ENCODE peak calls at places on chromosome 2, in eight cellular contexts. One of them, this sample, is unnamed.
A peak's percentile ranks its signal among the peaks of the same experiment; 100 is the strongest.

GRCh38 chr2:197128126-197128525 is 182.5 kb downstream of the ANKRD44 start:
- DNase-seq in B cell: no peak
- DNase-seq in uterus: no peak
- DNase-seq in AG04450: no peak
- DNase-seq in upper lobe of right lung: no peak
- DNase-seq in GM12865: no peak
- DNase-seq in WTC11: no peak
- DNase-seq in tibial nerve: no peak
- DNase-seq in this sample: no peak

GRCh38 chr2:181861379-181861778 is 30.2 kb upstream of the ITPRID2 start:
- DNase-seq in upper lobe of right lung: no peak
- DNase-seq in uterus: no peak
- DNase-seq in tibial nerve: no peak
- DNase-seq in B cell: no peak
- DNase-seq in AG04450: no peak
- DNase-seq in WTC11: no peak
- DNase-seq in GM12865: no peak
- DNase-seq in this sample: no peak

GRCh38 chr2:128298846-128299507 is 19.7 kb downstream of the HS6ST1 start:
- DNase-seq in uterus: no peak
- DNase-seq in GM12865: no peak
- DNase-seq in WTC11: no peak
- DNase-seq in upper lobe of right lung: no peak
- DNase-seq in AG04450: no peak
- DNase-seq in tibial nerve: no peak
- DNase-seq in B cell: no peak
- DNase-seq in this sample: no peak

GRCh38 chr2:48471048-48471474 is 58.9 kb upstream of the STON1 start:
- DNase-seq in AG04450: no peak
- DNase-seq in GM12865: no peak
- DNase-seq in B cell: no peak
- DNase-seq in uterus: peak; percentile 40
- DNase-seq in tibial nerve: no peak
- DNase-seq in WTC11: no peak
- DNase-seq in upper lobe of right lung: no peak
- DNase-seq in this sample: no peak

GRCh38 chr2:232646726-232647125 is 13.3 kb downstream of the EFHD1 start:
- DNase-seq in upper lobe of right lung: no peak
- DNase-seq in tibial nerve: no peak
- DNase-seq in AG04450: no peak
- DNase-seq in uterus: no peak
- DNase-seq in GM12865: no peak
- DNase-seq in B cell: no peak
- DNase-seq in WTC11: no peak
- DNase-seq in this sample: no peak

GRCh38 chr2:44909831-44910230 is 31.7 kb upstream of the SIX3 start:
- DNase-seq in WTC11: no peak
- DNase-seq in GM12865: no peak
- DNase-seq in upper lobe of right lung: no peak
- DNase-seq in B cell: no peak
- DNase-seq in AG04450: no peak
- DNase-seq in tibial nerve: no peak
- DNase-seq in uterus: no peak
- DNase-seq in this sample: no peak

GRCh38 chr2:237600205-237600846 is 9.8 kb upstream of the RAB17 start:
- DNase-seq in B cell: no peak
- DNase-seq in AG04450: no peak
- DNase-seq in upper lobe of right lung: no peak
- DNase-seq in WTC11: no peak
- DNase-seq in tibial nerve: no peak
- DNase-seq in GM12865: no peak
- DNase-seq in uterus: peak; percentile 78
- DNase-seq in this sample: no peak

GRCh38 chr2:20577495-20578235 is 73.2 kb downstream of the HS1BP3 start:
- DNase-seq in WTC11: no peak
- DNase-seq in AG04450: no peak
- DNase-seq in GM12865: no peak
- DNase-seq in upper lobe of right lung: peak; percentile 51
- DNase-seq in B cell: no peak
- DNase-seq in tibial nerve: no peak
- DNase-seq in uterus: no peak
- DNase-seq in this sample: no peak

GRCh38 chr2:165373322-165374025 is 96.0 kb upstream of the CSRNP3 start:
- DNase-seq in upper lobe of right lung: no peak
- DNase-seq in B cell: no peak
- DNase-seq in WTC11: no peak
- DNase-seq in GM12865: no peak
- DNase-seq in uterus: no peak
- DNase-seq in AG04450: no peak
- DNase-seq in tibial nerve: no peak
- DNase-seq in this sample: no peak

GRCh38 chr2:38522754-38523349 is 79.9 kb downstream of the HNRNPLL start:
- DNase-seq in uterus: no peak
- DNase-seq in B cell: no peak
- DNase-seq in WTC11: no peak
- DNase-seq in upper lobe of right lung: no peak
- DNase-seq in AG04450: no peak
- DNase-seq in GM12865: no peak
- DNase-seq in tibial nerve: no peak
- DNase-seq in this sample: no peak

GRCh38 chr2:107264184-107264583 is 378.2 kb upstream of the ST6GAL2 start:
- DNase-seq in uterus: no peak
- DNase-seq in WTC11: no peak
- DNase-seq in tibial nerve: no peak
- DNase-seq in AG04450: no peak
- DNase-seq in upper lobe of right lung: no peak
- DNase-seq in B cell: no peak
- DNase-seq in GM12865: no peak
- DNase-seq in this sample: no peak

GRCh38 chr2:23545391-23545790 is 160.4 kb downstream of the KLHL29 start:
- DNase-seq in AG04450: no peak
- DNase-seq in tibial nerve: no peak
- DNase-seq in GM12865: no peak
- DNase-seq in uterus: no peak
- DNase-seq in upper lobe of right lung: no peak
- DNase-seq in WTC11: no peak
- DNase-seq in B cell: no peak
- DNase-seq in this sample: no peak

GRCh38 chr2:240759454-240759853 is 60.6 kb downstream of the KIF1A start:
- DNase-seq in WTC11: no peak
- DNase-seq in AG04450: no peak
- DNase-seq in tibial nerve: no peak
- DNase-seq in B cell: no peak
- DNase-seq in upper lobe of right lung: no peak
- DNase-seq in GM12865: peak; percentile 40
- DNase-seq in uterus: no peak
- DNase-seq in this sample: peak; percentile 83

GRCh38 chr2:75221872-75222271 is 22.6 kb upstream of the TACR1 start:
- DNase-seq in upper lobe of right lung: no peak
- DNase-seq in WTC11: no peak
- DNase-seq in B cell: no peak
- DNase-seq in uterus: no peak
- DNase-seq in tibial nerve: no peak
- DNase-seq in AG04450: peak; percentile 45
- DNase-seq in GM12865: no peak
- DNase-seq in this sample: no peak

GRCh38 chr2:128309341-128310093 is 9.2 kb downstream of the HS6ST1 start:
- DNase-seq in B cell: no peak
- DNase-seq in uterus: peak; percentile 42
- DNase-seq in tibial nerve: peak; percentile 56
- DNase-seq in AG04450: peak; percentile 74
- DNase-seq in WTC11: no peak
- DNase-seq in GM12865: no peak
- DNase-seq in upper lobe of right lung: peak; percentile 68
- DNase-seq in this sample: no peak

GRCh38 chr2:20615046-20615465 is 35.8 kb downstream of the HS1BP3 start:
- DNase-seq in AG04450: no peak
- DNase-seq in tibial nerve: no peak
- DNase-seq in WTC11: no peak
- DNase-seq in B cell: no peak
- DNase-seq in upper lobe of right lung: peak; percentile 46
- DNase-seq in GM12865: no peak
- DNase-seq in uterus: peak; percentile 35
- DNase-seq in this sample: no peak

GRCh38 chr2:105454801-105455485 is 56.1 kb upstream of the FHL2 start:
- DNase-seq in B cell: no peak
- DNase-seq in upper lobe of right lung: no peak
- DNase-seq in GM12865: peak; percentile 33
- DNase-seq in uterus: no peak
- DNase-seq in AG04450: no peak
- DNase-seq in tibial nerve: peak; percentile 28
- DNase-seq in WTC11: peak; percentile 61
- DNase-seq in this sample: no peak
- TF ChIP-seq CTCF in B cell: no peak
- TF ChIP-seq CTCF in upper lobe of right lung: peak; percentile 30
- TF ChIP-seq CTCF in GM12865: peak; percentile 27
- TF ChIP-seq CTCF in uterus: no peak
- TF ChIP-seq CTCF in AG04450: peak; percentile 56
- TF ChIP-seq CTCF in tibial nerve: no peak
- TF ChIP-seq CTCF in WTC11: no peak
- TF ChIP-seq CTCF in this sample: no peak

GRCh38 chr2:88253997-88254396 is 83.9 kb downstream of the THNSL2 start:
- DNase-seq in AG04450: no peak
- DNase-seq in B cell: no peak
- DNase-seq in upper lobe of right lung: no peak
- DNase-seq in uterus: no peak
- DNase-seq in GM12865: no peak
- DNase-seq in tibial nerve: no peak
- DNase-seq in WTC11: no peak
- DNase-seq in this sample: no peak

GRCh38 chr2:88250402-88250801 is 80.3 kb downstream of the THNSL2 start:
- DNase-seq in uterus: no peak
- DNase-seq in WTC11: no peak
- DNase-seq in tibial nerve: no peak
- DNase-seq in GM12865: no peak
- DNase-seq in upper lobe of right lung: no peak
- DNase-seq in AG04450: no peak
- DNase-seq in B cell: no peak
- DNase-seq in this sample: no peak

GRCh38 chr2:88254437-88255081 is 84.4 kb downstream of the THNSL2 start:
- DNase-seq in upper lobe of right lung: no peak
- DNase-seq in WTC11: no peak
- DNase-seq in uterus: no peak
- DNase-seq in AG04450: no peak
- DNase-seq in GM12865: no peak
- DNase-seq in B cell: no peak
- DNase-seq in tibial nerve: no peak
- DNase-seq in this sample: no peak

GRCh38 chr2:88253375-88253774 is 83.2 kb downstream of the THNSL2 start:
- DNase-seq in B cell: no peak
- DNase-seq in WTC11: no peak
- DNase-seq in uterus: no peak
- DNase-seq in GM12865: no peak
- DNase-seq in upper lobe of right lung: no peak
- DNase-seq in AG04450: no peak
- DNase-seq in tibial nerve: no peak
- DNase-seq in this sample: no peak

DNA sequence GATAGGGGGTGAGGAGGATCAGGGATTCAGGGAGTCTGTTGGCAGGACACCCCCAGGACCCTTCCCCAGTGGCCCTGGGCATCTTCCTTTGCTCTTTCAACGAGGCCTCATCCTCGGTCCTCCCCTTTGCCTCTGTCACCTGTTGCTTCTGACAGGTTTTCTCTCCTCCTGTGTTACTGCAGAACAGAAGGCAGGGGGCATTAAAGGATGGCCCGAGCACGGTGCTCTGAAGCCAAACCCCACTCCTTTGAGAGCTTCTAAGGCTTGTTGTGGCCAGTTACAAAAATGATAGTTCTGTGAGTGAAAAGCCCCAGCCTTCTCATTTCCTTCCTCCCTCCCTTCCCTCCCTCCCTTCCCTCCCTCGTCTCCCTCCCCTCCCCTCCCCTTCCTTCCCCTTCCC is 82.5 kb downstream of the THNSL2 start:
- DNase-seq in WTC11: no peak
- DNase-seq in uterus: no peak
- DNase-seq in B cell: no peak
- DNase-seq in AG04450: no peak
- DNase-seq in GM12865: no peak
- DNase-seq in tibial nerve: no peak
- DNase-seq in upper lobe of right lung: no peak
- DNase-seq in this sample: no peak
- TF ChIP-seq CTCF in WTC11: no peak
- TF ChIP-seq CTCF in uterus: no peak
- TF ChIP-seq CTCF in B cell: no peak
- TF ChIP-seq CTCF in AG04450: no peak
- TF ChIP-seq CTCF in GM12865: no peak
- TF ChIP-seq CTCF in tibial nerve: no peak
- TF ChIP-seq CTCF in upper lobe of right lung: no peak
- TF ChIP-seq CTCF in this sample: no peak

DNA sequence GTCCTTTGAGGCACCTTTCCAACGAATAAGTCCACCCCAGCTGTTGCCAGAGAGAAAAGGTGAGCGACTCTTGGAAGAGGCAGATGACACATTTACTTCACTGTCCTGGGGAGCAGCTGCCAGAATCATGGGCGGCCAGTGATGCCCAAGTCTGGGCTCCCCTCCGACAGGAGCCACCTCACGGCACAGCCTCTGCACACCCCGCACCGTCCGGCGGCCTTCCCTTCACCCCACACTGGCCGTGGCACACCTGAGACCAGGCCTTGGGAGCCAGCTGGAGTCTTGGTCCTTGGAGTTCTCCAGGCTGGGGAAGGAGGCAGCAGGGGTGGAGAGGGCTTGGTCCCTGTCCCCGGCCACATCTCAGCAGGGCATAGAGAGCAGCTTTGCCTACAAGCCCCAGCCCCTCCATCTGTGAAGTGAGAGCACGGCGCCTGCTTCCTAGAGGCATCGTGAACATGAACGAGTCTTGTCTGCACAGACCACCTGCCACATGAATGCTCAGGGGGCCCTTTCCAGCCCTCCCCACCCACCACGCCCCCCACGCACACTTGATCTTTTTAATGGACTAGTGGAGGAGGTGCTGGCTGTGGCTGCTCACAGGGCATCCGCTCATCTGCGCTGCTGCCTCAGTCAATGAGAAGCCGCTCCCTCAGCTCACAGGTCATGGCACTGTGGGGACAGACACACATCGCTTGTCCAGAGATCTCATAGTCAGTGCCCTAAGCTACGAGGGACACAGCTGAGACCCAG is 400.2 kb upstream of the MYT1L start:
- DNase-seq in uterus: no peak
- DNase-seq in upper lobe of right lung: no peak
- DNase-seq in GM12865: no peak
- DNase-seq in AG04450: no peak
- DNase-seq in tibial nerve: no peak
- DNase-seq in WTC11: no peak
- DNase-seq in B cell: no peak
- DNase-seq in this sample: no peak
- TF ChIP-seq CTCF in uterus: no peak
- TF ChIP-seq CTCF in upper lobe of right lung: no peak
- TF ChIP-seq CTCF in GM12865: no peak
- TF ChIP-seq CTCF in AG04450: no peak
- TF ChIP-seq CTCF in tibial nerve: no peak
- TF ChIP-seq CTCF in WTC11: no peak
- TF ChIP-seq CTCF in B cell: no peak
- TF ChIP-seq CTCF in this sample: no peak

DNA sequence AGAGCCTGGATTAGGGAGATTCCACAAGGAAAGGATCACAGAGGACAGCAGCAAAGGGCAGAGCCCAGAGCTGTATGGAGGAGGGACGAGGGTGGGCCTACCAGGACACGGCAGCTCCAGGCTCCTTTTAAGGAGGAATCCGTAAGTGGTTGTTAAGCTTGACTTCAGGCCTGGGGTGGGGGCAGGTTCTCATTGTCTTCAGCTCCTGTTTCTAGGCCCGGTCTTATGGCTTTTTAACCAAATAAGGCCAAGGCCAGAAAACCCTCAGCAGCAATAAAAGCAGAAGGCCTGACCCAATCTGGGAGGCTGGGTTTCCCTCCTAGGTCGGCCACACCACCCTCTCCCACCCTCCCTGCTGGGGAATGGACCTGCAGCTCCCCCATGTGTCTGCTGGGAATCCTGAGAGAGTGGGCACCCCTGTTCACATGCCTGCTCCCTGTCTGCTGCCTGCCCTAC is 111.2 kb downstream of the PLB1 start:
- DNase-seq in upper lobe of right lung: no peak
- DNase-seq in WTC11: peak; percentile 32
- DNase-seq in tibial nerve: no peak
- DNase-seq in B cell: no peak
- DNase-seq in GM12865: no peak
- DNase-seq in AG04450: no peak
- DNase-seq in uterus: peak; percentile 90
- DNase-seq in this sample: no peak
- TF ChIP-seq CTCF in upper lobe of right lung: no peak
- TF ChIP-seq CTCF in WTC11: no peak
- TF ChIP-seq CTCF in tibial nerve: no peak
- TF ChIP-seq CTCF in B cell: no peak
- TF ChIP-seq CTCF in GM12865: no peak
- TF ChIP-seq CTCF in AG04450: peak; percentile 15
- TF ChIP-seq CTCF in uterus: peak; percentile 49
- TF ChIP-seq CTCF in this sample: no peak

This sample was measured in GM10248.